ENCODE peak calls at places on chromosome 1, in eight cellular contexts. S is NCI-H1092 treated with DMSO at 0.1 percent for 48 hours; I is NCI-H446; K is hepatic stellate cell; J is stimulated activated CD8-positive, alpha-beta memory T cell treated with anti-CD3 and anti-CD28 coated beads, Interleukin-15, amount 100 ng/mL, for 4 hours; A is left cardiac atrium; U is stimulated activated CD4-positive, alpha-beta T cell treated with anti-CD3 and anti-CD28 coated beads, Interleukin-2, amount 100 ng/mL, for 48 hours; X is mucosa of gallbladder. Y is an unnamed sample.

GRCh38 chr1:28976254-28976653 is 61.9 kb downstream of the EPB41 start:
- DNase-seq in S (no peak), I (no peak), K (no peak), J (no peak), A (no peak), U (no peak), X (no peak), Y (no peak)

GRCh38 chr1:26666855-26667254 is 29.0 kb upstream of the ARID1A start:
- DNase-seq in S (no peak), I (no peak), K (no peak), J (no peak), A (no peak), U (no peak), X (no peak), Y (peak)

GRCh38 chr1:90356991-90357390 is 360.1 kb downstream of the BARHL2 start:
- DNase-seq in S (no peak), I (no peak), K (no peak), J (no peak), A (no peak), U (no peak), X (no peak), Y (no peak)

GRCh38 chr1:208709981-208710380 is 465.8 kb upstream of the PLXNA2 start:
- DNase-seq in S (no peak), I (no peak), K (no peak), J (no peak), A (no peak), U (no peak), X (no peak), Y (no peak)

GRCh38 chr1:89261926-89262540 is 10.6 kb downstream of the GBP5 start:
- DNase-seq in S (peak), I (peak), K (no peak), J (no peak), A (no peak), U (no peak), X (no peak), Y (no peak)

GRCh38 chr1:223363057-223363855 is 720 bp downstream of the SUSD4 start:
- DNase-seq in S (peak), I (peak), K (peak), J (no peak), A (peak), U (no peak), X (no peak), Y (peak)

GRCh38 chr1:17377325-17377953 is 5.4 kb downstream of the PADI6 start:
- DNase-seq in S (no peak), I (no peak), K (no peak), J (no peak), A (no peak), U (no peak), X (no peak), Y (peak)

GRCh38 chr1:207006914-207007313 is 25.6 kb downstream of the C1orf116 start:
- DNase-seq in S (no peak), I (no peak), K (no peak), J (no peak), A (no peak), U (no peak), X (no peak), Y (no peak)

GRCh38 chr1:151611288-151611790 is 511 bp upstream of the SNX27 start:
- DNase-seq in S (no peak), I (no peak), K (no peak), J (no peak), A (no peak), U (no peak), X (peak), Y (peak)

GRCh38 chr1:10897981-10898728 is 101.7 kb upstream of the CASZ1 start:
- DNase-seq in S (no peak), I (no peak), K (peak), J (no peak), A (no peak), U (no peak), X (no peak), Y (peak)

GRCh38 chr1:234188454-234188792 is 184.8 kb upstream of the COA6 start:
- DNase-seq in S (no peak), I (no peak), K (no peak), J (no peak), A (no peak), U (no peak), X (no peak), Y (no peak)

GRCh38 chr1:230423936-230424335 is 2.2 kb downstream of the PGBD5 start:
- DNase-seq in S (no peak), I (no peak), K (no peak), J (no peak), A (no peak), U (no peak), X (no peak), Y (no peak)

GRCh38 chr1:41221995-41222991 is 19.8 kb downstream of the SCMH1 start:
- DNase-seq in S (peak), I (no peak), K (no peak), J (no peak), A (no peak), U (no peak), X (no peak), Y (peak)

GRCh38 chr1:156970017-156970416 is 49.6 kb downstream of the LRRC71 start:
- DNase-seq in S (no peak), I (no peak), K (peak), J (no peak), A (no peak), U (no peak), X (no peak), Y (no peak)

GRCh38 chr1:192878249-192878648 is 69.4 kb downstream of the RGS2 start:
- DNase-seq in S (no peak), I (no peak), K (no peak), J (no peak), A (peak), U (no peak), X (peak), Y (peak)

GRCh38 chr1:85208488-85208887 is 7.7 kb upstream of the SYDE2 start:
- DNase-seq in S (no peak), I (no peak), K (no peak), J (no peak), A (no peak), U (no peak), X (no peak), Y (no peak)

GRCh38 chr1:201889092-201889968 is 632 bp downstream of the SHISA4 start:
- DNase-seq in S (no peak), I (no peak), K (no peak), J (no peak), A (no peak), U (no peak), X (no peak), Y (no peak)

GRCh38 chr1:83077411-83077810 is 921.5 kb downstream of the TTLL7 start:
- DNase-seq in S (no peak), I (no peak), K (no peak), J (no peak), A (no peak), U (no peak), X (no peak), Y (no peak)

GRCh38 chr1:83588140-83588539 is 410.8 kb downstream of the TTLL7 start:
- DNase-seq in S (no peak), I (no peak), K (no peak), J (no peak), A (no peak), U (no peak), X (no peak), Y (no peak)

GRCh38 chr1:244242446-244242845 is 191.4 kb downstream of the ZBTB18 start:
- DNase-seq in S (no peak), I (no peak), K (no peak), J (no peak), A (no peak), U (no peak), X (no peak), Y (no peak)